ENCODE peak calls at places on chromosome 15, in five cellular contexts. Z is trophoblast cell, K is M059J, A is GM13976, W is fibroblast of the conjunctiva. C is an unnamed sample.
A peak's percentile ranks its signal among the peaks of the same experiment; 100 is the strongest.

GRCh38 chr15:28178727-28179126 is 79.6 kb upstream of the OCA2 start:
- DNase-seq in Z (no peak), A (no peak), K (no peak), W (no peak), C (no peak)

GRCh38 chr15:26449296-26449695 is 323.6 kb downstream of the GABRB3 start:
- DNase-seq in W (no peak), A (no peak), K (no peak), Z (peak; percentile 67), C (no peak)

GRCh38 chr15:100108846-100109245 is 232.9 kb downstream of the ADAMTS17 start:
- DNase-seq in A (no peak), Z (no peak), W (no peak), K (no peak), C (no peak)

GRCh38 chr15:72782993-72783562 is 480 bp downstream of the ADPGK start:
- DNase-seq in W (no peak), K (peak; percentile 46), Z (peak; percentile 44), A (peak; percentile 62), C (no peak)

GRCh38 chr15:44128443-44128842 is 66.6 kb downstream of the FRMD5 start:
- DNase-seq in W (no peak), Z (no peak), A (no peak), K (no peak), C (no peak)

GRCh38 chr15:29070471-29071192 is 184.9 kb downstream of the APBA2 start:
- DNase-seq in A (no peak), Z (peak; percentile 48), K (no peak), W (no peak), C (no peak)

GRCh38 chr15:49383266-49383665 is 39.8 kb upstream of the FGF7 start:
- DNase-seq in W (peak; percentile 29), K (peak; percentile 22), A (no peak), Z (no peak), C (no peak)

GRCh38 chr15:60389261-60390077 is 8.3 kb downstream of the ANXA2 start:
- DNase-seq in A (peak; percentile 54), K (no peak), W (no peak), Z (no peak), C (no peak)

GRCh38 chr15:45291822-45292582 is 40.0 kb downstream of the SLC28A2 start:
- DNase-seq in W (no peak), A (no peak), Z (no peak), K (no peak), C (no peak)

GRCh38 chr15:85313339-85313738 is 67.1 kb upstream of the AKAP13 start:
- DNase-seq in Z (no peak), W (no peak), A (no peak), K (no peak), C (no peak)

GRCh38 chr15:89322822-89323221 is 11.8 kb downstream of the POLG start:
- DNase-seq in A (no peak), W (no peak), K (no peak), Z (no peak), C (no peak)

GRCh38 chr15:86076468-86076867 is 3.2 kb upstream of the AGBL1 start:
- DNase-seq in K (no peak), Z (peak; percentile 94), A (no peak), W (no peak), C (no peak)

GRCh38 chr15:28018291-28019044 is 80.6 kb downstream of the OCA2 start:
- DNase-seq in A (peak; percentile 11), K (no peak), W (no peak), Z (no peak), C (no peak)

GRCh38 chr15:42157981-42158765 is 1.7 kb upstream of the PLA2G4F start:
- DNase-seq in K (peak; percentile 77), A (no peak), W (no peak), Z (peak; percentile 68), C (no peak)

GRCh38 chr15:57160823-57161560 is 215.3 kb upstream of the CGNL1 start:
- DNase-seq in K (peak; percentile 22), W (no peak), Z (peak; percentile 79), A (no peak), C (no peak)

GRCh38 chr15:73474785-73475184 is 31.8 kb downstream of the REC114 start:
- DNase-seq in A (no peak), K (no peak), W (no peak), Z (no peak), C (no peak)

GRCh38 chr15:76177491-76178040 is 117.8 kb downstream of the TMEM266 start:
- DNase-seq in Z (no peak), K (peak; percentile 53), A (no peak), W (peak; percentile 36), C (peak; percentile 48)

GRCh38 chr15:29435811-29436210 is 166.2 kb upstream of the NSMCE3 start:
- DNase-seq in W (no peak), Z (peak; percentile 98), K (peak; percentile 40), A (no peak), C (no peak)

GRCh38 chr15:89361451-89362202 is 27.0 kb upstream of the POLG start:
- DNase-seq in A (peak; percentile 84), Z (peak; percentile 88), W (peak; percentile 18), K (peak; percentile 57), C (peak; percentile 2)

GRCh38 chr15:37081985-37082384 is 18.4 kb downstream of the MEIS2 start:
- DNase-seq in Z (peak; percentile 85), A (no peak), W (no peak), K (no peak), C (no peak)

GRCh38 chr15:81274932-81275341 is 49.0 kb downstream of the STARD5 start:
- DNase-seq in K (peak; percentile 68), Z (peak; percentile 81), A (peak; percentile 79), W (peak; percentile 82), C (peak; percentile 63)

GRCh38 chr15:100595964-100596363 is 6.0 kb downstream of the LINS1 start:
- DNase-seq in A (no peak), Z (no peak), W (no peak), K (no peak), C (no peak)